ENCODE peak calls at places on chromosomes 13 and 19, in five cellular contexts. R, Q, T, A and V are unnamed samples.

GRCh38 chr19:52391135-52391534 is 6.5 kb upstream of the ZNF528 start:
- DNase-seq in T (no peak), A (no peak), Q (peak), R (no peak), V (no peak)

GRCh38 chr19:9705836-9706235 is 30.9 kb upstream of the ZNF562 start:
- DNase-seq in T (no peak), R (no peak), A (no peak), Q (no peak), V (no peak)

GRCh38 chr13:103876571-103876970 is 810.4 kb upstream of the SLC10A2 start:
- DNase-seq in Q (no peak), T (peak), R (no peak), A (no peak), V (no peak)

GRCh38 chr19:709965-710714 is 1.4 kb downstream of the PALM start:
- DNase-seq in R (no peak), Q (no peak), T (no peak), A (peak), V (no peak)

GRCh38 chr19:41175825-41176734 is 16.9 kb upstream of the CYP2S1 start:
- DNase-seq in R (no peak), Q (peak), A (no peak), T (peak), V (peak)

GRCh38 chr13:95234242-95234641 is 67.0 kb downstream of the ABCC4 start:
- DNase-seq in A (no peak), R (no peak), Q (no peak), T (no peak), V (no peak)

GRCh38 chr19:39251081-39251480 is 2.4 kb upstream of the IFNL4 start:
- DNase-seq in A (no peak), T (no peak), R (no peak), Q (no peak), V (no peak)

GRCh38 chr19:18284710-18285430 is 3.4 kb upstream of the JUND start:
- DNase-seq in Q (no peak), A (no peak), R (no peak), T (no peak), V (no peak)

GRCh38 chr19:51407631-51408131 is 9.8 kb downstream of the SIGLEC10 start:
- DNase-seq in A (no peak), T (peak), R (no peak), Q (peak), V (no peak)

GRCh38 chr19:35355851-35356460 is 2.3 kb upstream of the FFAR3 start:
- DNase-seq in R (no peak), T (no peak), Q (no peak), A (no peak), V (no peak)

GRCh38 chr19:10593820-10594637 is 6.9 kb upstream of the AP1M2 start:
- DNase-seq in R (no peak), Q (no peak), T (no peak), A (no peak), V (no peak)

GRCh38 chr13:72535076-72535475 is 192.4 kb downstream of the MZT1 start:
- DNase-seq in A (no peak), Q (no peak), T (no peak), R (no peak), V (no peak)

GRCh38 chr19:46924874-46925547 is 64.2 kb downstream of the ARHGAP35 start:
- DNase-seq in Q (no peak), A (peak), R (no peak), T (no peak), V (no peak)

GRCh38 chr13:98961204-98962105 is 16.4 kb downstream of the DOCK9 start:
- DNase-seq in A (no peak), R (no peak), Q (no peak), T (no peak), V (no peak)

GRCh38 chr19:49080392-49080791 is 4.9 kb upstream of the SNRNP70 start:
- DNase-seq in T (no peak), A (no peak), Q (no peak), R (no peak), V (no peak)

GRCh38 chr13:111845621-111846351 is 221.2 kb upstream of the SOX1 start:
- DNase-seq in Q (peak), T (no peak), R (no peak), A (no peak), V (no peak)

GRCh38 chr13:34025746-34026145 is 207.8 kb downstream of the RFC3 start:
- DNase-seq in Q (no peak), R (no peak), T (peak), A (no peak), V (no peak)

GRCh38 chr19:41930926-41931592 is 2.8 kb upstream of the ERFL start:
- DNase-seq in Q (peak), T (no peak), A (no peak), R (no peak), V (no peak)

GRCh38 chr13:26011996-26012688 is 39.7 kb downstream of the SHISA2 start:
- DNase-seq in A (no peak), T (no peak), R (no peak), Q (no peak), V (no peak)

GRCh38 chr19:15529774-15530372 is 21.5 kb downstream of the CYP4F22 start:
- DNase-seq in A (no peak), Q (no peak), T (peak), R (no peak), V (no peak)

GRCh38 chr13:22789027-22789593 is 391.7 kb upstream of the SGCG start:
- DNase-seq in A (no peak), R (no peak), T (no peak), Q (no peak), V (no peak)

GRCh38 chr19:46753420-46754155 is 7.3 kb upstream of the STRN4 start:
- DNase-seq in T (peak), Q (peak), A (no peak), R (no peak), V (peak)

GRCh38 chr19:32058131-32058530 is 287.3 kb upstream of the ZNF507 start:
- DNase-seq in R (no peak), Q (no peak), A (no peak), T (no peak), V (no peak)

GRCh38 chr13:44713793-44714469 is 137.8 kb upstream of the TSC22D1 start:
- DNase-seq in T (peak), Q (no peak), R (no peak), A (no peak), V (no peak)

GRCh38 chr19:16374436-16374835 is 49.8 kb downstream of the KLF2 start:
- DNase-seq in R (no peak), A (no peak), T (no peak), Q (no peak), V (no peak)

DNA sequence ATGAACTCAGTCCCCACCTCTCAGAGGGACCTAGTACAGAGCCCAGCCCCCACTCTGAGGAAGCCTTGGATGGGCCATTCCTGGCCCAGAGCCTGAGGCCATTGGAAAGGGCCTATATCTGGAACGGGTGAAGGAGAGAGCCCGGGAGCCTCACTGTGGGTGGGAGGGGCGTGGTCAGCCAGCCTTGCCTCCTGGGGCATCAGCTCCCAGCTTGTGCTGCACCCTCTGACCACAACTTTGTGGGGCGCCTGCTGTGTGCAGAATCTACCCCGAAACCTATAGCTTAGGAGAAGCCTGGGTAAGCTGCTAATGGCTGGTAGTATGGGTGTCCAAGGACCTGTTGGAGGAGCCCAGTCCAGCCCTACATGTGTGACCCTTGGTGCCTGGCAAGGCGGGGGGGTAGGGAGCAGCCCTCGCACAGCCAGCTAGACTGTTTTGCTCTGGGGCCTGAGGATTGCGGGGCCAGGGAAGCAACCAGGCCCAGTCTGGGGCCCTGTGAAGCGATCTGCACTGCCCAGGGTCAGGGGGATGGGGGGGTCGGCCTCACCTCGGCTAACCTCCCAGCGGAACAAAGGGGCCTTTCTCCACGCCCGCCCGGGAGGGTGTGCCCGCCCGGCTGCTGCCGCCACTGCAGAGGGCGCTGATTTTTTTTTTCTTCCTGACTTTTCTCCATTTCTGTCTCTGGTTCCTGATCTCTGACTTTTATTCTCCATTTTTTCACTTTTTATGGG is 42.3 kb downstream of the LYL1 start:
- DNase-seq in A (no peak), T (peak), R (no peak), Q (no peak), V (peak)
- TF ChIP-seq CTCF in A (no peak), T (no peak), R (no peak), Q (no peak), V (no peak)

DNA sequence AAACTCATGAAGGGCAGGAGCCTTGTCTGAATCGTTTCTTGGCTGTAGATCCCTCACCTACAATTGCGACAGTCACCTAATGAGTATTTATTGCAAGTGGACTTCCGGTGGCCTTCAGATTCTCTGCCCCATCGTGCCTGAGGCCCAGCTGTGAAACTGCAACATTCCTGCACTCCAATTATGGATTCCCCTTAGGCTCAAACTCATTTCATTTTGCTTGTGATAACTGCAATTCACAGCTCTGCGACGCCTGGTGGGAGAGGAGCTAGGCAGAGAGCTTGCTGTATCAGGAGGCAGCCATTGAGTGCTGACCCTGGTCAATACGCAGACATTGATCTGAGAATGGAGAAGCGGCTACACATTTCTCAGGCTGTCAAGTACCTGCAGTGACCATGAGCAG is 59.0 kb downstream of the CCDC70 start:
- DNase-seq in R (no peak), Q (no peak), T (no peak), A (no peak), V (no peak)
- TF ChIP-seq CTCF in R (no peak), Q (no peak), T (no peak), A (no peak), V (no peak)

DNA sequence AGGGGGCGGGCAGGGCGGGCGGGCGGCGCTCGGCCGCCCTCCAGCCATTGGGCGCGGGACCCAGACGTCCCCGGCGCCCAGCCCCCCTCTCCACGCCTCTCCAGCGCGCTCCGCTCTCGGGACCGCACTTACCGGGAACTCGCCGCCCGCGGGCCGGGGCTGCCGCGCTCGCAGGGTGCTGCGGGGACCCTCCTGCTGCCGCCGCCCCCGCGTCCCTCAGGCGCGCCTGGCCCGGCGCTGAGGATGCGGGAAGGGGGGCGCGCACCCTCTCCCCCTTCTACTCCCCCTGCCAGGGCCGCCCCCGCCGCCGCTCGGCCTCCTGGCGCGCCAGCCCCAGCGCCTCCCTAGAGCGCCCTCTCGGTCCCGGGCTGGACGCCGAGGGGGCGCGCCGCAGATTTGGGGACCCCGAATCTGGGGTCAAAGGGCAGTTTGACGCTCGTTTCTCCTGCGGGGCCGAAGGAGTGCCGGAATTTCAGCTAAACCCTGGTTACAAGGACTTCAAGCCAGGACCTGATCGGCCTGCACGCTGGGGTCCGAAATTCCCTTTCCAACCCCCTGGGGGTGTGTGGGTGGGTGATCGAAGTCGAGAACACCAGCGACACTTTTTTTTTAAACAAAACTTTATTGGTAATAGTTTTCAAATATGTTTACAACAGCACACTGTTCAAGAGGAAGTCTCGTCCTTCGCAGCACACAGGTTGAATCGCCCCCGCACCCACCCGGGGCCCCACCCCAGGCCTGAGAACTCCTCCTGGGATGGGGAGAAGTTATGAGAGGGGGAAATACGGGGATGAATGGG is 734 bp upstream of the SAMD1 start:
- DNase-seq in T (peak), A (peak), Q (peak), R (no peak), V (peak)
- TF ChIP-seq CTCF in T (peak), A (peak), Q (no peak), R (peak), V (peak)

GRCh38 chr13:27619711-27620376 is 485 bp downstream of the LNX2 start:
- DNase-seq in A (peak), Q (no peak), T (peak), R (no peak), V (peak)
- TF ChIP-seq CTCF in A (no peak), Q (no peak), T (no peak), R (peak), V (peak)

GRCh38 chr13:66691149-66691548 is 539.0 kb downstream of the PCDH9 start:
- DNase-seq in A (no peak), R (no peak), T (no peak), Q (no peak), V (no peak)

GRCh38 chr13:66693656-66694055 is 536.5 kb downstream of the PCDH9 start:
- DNase-seq in A (no peak), R (no peak), T (peak), Q (no peak), V (no peak)

GRCh38 chr13:66689037-66689619 is 541.0 kb downstream of the PCDH9 start:
- DNase-seq in T (peak), A (no peak), Q (no peak), R (no peak), V (no peak)

DNA sequence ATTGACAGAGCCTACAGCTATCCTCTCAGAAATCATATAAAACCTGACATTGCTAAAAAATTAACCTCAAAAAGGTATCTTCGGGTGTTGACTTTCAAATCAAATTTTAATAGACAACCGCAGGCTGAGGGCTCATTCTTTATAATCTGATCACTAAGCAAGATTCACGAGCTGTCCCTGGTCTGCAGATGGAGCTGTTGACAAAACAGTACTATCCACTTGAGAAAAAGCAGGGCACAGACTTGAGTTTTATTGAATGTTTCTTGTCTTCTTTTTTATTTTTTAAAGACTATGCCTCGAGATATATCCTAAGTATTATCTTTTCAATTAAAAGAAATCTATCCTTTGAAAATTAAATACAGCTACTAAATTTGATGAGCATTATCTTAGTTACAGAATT is 540.5 kb downstream of the PCDH9 start:
- DNase-seq in R (no peak), A (no peak), T (peak), Q (no peak), V (no peak)
- TF ChIP-seq CTCF in R (no peak), A (no peak), T (peak), Q (no peak), V (peak)

DNA sequence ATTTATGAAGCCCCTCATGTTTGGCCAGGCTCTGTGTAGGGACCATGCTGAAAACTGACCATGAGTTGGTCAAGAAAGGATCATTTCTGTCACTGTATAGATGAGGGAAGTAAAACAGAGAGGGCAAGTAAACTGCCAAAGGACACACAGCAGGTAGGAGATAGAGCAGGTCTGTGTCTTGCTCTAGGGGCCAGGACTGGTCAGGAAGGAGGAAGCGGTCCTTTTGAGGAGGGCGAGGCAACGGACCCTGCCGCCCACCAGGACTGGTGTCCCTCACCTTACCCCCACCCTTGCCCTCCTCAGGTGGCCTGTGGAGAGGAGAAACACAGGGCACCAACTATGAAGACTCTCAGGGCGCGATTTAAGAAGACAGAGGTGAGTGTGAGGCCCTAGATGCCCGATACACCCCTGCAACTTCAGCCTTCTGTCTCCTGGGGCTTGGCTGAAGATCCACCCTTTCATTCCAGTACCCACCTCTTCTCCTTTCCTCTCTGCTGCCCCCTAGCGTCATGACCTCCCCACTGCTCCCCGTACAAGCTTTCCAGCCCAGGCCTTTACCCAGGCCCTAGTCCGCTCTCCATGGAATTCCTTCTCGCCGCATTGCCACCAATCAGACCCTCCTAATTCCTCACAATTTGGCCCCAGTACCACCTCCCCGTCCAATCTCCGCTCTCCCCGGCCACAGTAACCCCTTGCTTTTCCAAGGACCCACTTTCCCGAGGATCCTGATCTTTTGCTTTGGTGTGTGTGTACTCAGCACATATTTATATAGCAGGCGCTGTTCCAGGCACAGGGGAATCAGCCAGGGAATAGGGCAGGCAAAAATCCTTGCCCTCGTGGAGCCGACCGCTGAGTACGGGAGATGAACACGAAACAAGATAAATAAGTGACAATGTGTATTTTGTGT is 3.9 kb downstream of the ANKRD24 start:
- DNase-seq in T (peak), Q (peak), A (peak), R (no peak), V (peak)
- TF ChIP-seq CTCF in T (peak), Q (peak), A (peak), R (peak), V (peak)